ENCODE peak calls at places on chromosomes 6 and 20, in seven cellular contexts. One of them, this sample, is unnamed.

GRCh38 chr6:34964564-34964963 is 75.5 kb downstream of the ANKS1A start:
- DNase-seq in CD8-positive, alpha-beta T cell: no peak
- DNase-seq in heart right ventricle: no peak
- DNase-seq in OCI-LY7: no peak
- DNase-seq in H1: no peak
- DNase-seq in colonic mucosa: no peak
- DNase-seq in heart left ventricle: peak
- DNase-seq in this sample: no peak

GRCh38 chr6:44234101-44235090 is 11.0 kb downstream of the SLC29A1 start:
- DNase-seq in CD8-positive, alpha-beta T cell: no peak
- DNase-seq in heart right ventricle: peak
- DNase-seq in H1: no peak
- DNase-seq in OCI-LY7: peak
- DNase-seq in colonic mucosa: peak
- DNase-seq in heart left ventricle: peak
- DNase-seq in this sample: peak

GRCh38 chr6:169215201-169215661 is 38.4 kb downstream of the THBS2 start:
- DNase-seq in heart left ventricle: no peak
- DNase-seq in H1: no peak
- DNase-seq in heart right ventricle: no peak
- DNase-seq in colonic mucosa: peak
- DNase-seq in OCI-LY7: no peak
- DNase-seq in CD8-positive, alpha-beta T cell: no peak
- DNase-seq in this sample: no peak

GRCh38 chr20:49938173-49939163 is 2.3 kb downstream of the RNF114 start:
- DNase-seq in H1: no peak
- DNase-seq in OCI-LY7: no peak
- DNase-seq in colonic mucosa: peak
- DNase-seq in CD8-positive, alpha-beta T cell: no peak
- DNase-seq in heart left ventricle: peak
- DNase-seq in heart right ventricle: peak
- DNase-seq in this sample: peak

GRCh38 chr20:57474191-57474590 is 50.7 kb downstream of the CTCFL start:
- DNase-seq in H1: no peak
- DNase-seq in OCI-LY7: no peak
- DNase-seq in colonic mucosa: no peak
- DNase-seq in heart left ventricle: no peak
- DNase-seq in heart right ventricle: no peak
- DNase-seq in CD8-positive, alpha-beta T cell: no peak
- DNase-seq in this sample: no peak

GRCh38 chr6:131948692-131949614 is 2.2 kb downstream of the CCN2 start:
- DNase-seq in CD8-positive, alpha-beta T cell: no peak
- DNase-seq in OCI-LY7: no peak
- DNase-seq in heart right ventricle: no peak
- DNase-seq in heart left ventricle: no peak
- DNase-seq in colonic mucosa: no peak
- DNase-seq in H1: no peak
- DNase-seq in this sample: peak

GRCh38 chr6:135075018-135075417 is 20.4 kb upstream of the HBS1L start:
- DNase-seq in heart right ventricle: no peak
- DNase-seq in CD8-positive, alpha-beta T cell: no peak
- DNase-seq in heart left ventricle: no peak
- DNase-seq in H1: no peak
- DNase-seq in OCI-LY7: no peak
- DNase-seq in colonic mucosa: no peak
- DNase-seq in this sample: no peak

GRCh38 chr6:35280903-35281302 is 16.7 kb upstream of the DEF6 start:
- DNase-seq in OCI-LY7: no peak
- DNase-seq in CD8-positive, alpha-beta T cell: no peak
- DNase-seq in H1: no peak
- DNase-seq in colonic mucosa: no peak
- DNase-seq in heart right ventricle: no peak
- DNase-seq in heart left ventricle: no peak
- DNase-seq in this sample: no peak

GRCh38 chr6:116633685-116634084 is 17.4 kb downstream of the RSPH4A start:
- DNase-seq in CD8-positive, alpha-beta T cell: no peak
- DNase-seq in OCI-LY7: peak
- DNase-seq in H1: no peak
- DNase-seq in colonic mucosa: no peak
- DNase-seq in heart right ventricle: no peak
- DNase-seq in heart left ventricle: no peak
- DNase-seq in this sample: no peak

GRCh38 chr20:51217347-51218045 is 194.6 kb upstream of the KCNG1 start:
- DNase-seq in heart left ventricle: no peak
- DNase-seq in H1: no peak
- DNase-seq in OCI-LY7: no peak
- DNase-seq in CD8-positive, alpha-beta T cell: no peak
- DNase-seq in colonic mucosa: no peak
- DNase-seq in heart right ventricle: no peak
- DNase-seq in this sample: no peak

GRCh38 chr6:149431905-149432775 is 32.1 kb downstream of the SUMO4 start:
- DNase-seq in colonic mucosa: peak
- DNase-seq in heart right ventricle: peak
- DNase-seq in H1: peak
- DNase-seq in OCI-LY7: peak
- DNase-seq in heart left ventricle: peak
- DNase-seq in CD8-positive, alpha-beta T cell: peak
- DNase-seq in this sample: peak

DNA sequence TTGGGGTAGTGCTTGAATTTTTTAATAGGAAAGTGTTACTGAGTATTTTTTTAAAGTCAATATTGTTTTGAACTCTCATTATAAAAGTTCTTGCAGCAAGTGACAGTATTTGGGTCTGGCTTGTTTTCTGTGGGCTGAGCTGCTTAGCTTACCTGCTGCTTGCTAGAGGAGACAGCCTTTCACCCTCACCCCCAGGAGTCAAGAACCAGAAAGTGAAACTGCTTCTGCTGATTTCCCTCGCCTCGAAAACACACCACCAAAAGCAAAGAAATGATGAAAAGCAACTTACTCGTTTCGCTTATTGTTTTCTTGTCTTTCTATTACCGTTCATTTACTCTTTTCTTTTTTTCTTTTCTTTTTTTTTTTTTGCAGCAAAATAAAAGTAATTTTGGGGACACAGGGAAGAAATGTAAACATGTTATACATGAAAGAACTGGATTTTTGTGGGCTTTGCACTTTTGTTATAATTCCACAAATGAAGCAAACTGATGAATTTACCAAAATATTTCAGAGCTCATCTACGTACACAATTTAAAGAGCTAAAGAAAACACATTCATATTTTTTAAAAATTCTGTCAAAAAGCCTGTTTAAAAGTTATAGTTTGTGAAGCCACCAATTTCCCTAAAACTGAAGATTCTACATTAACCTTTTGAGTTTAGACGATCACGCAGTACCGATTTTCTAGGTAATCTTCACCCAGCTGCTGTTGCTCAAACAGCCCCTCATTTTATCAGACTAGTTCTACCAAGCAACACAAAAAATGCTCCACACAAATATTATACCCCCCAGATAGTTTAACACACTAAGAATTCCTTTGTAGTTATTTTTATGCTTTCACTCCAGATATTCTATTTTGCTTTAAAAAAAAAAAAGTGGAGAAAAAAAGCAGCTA is 1.7 kb downstream of the SCML4 start:
- DNase-seq in OCI-LY7: peak
- DNase-seq in heart left ventricle: no peak
- DNase-seq in H1: no peak
- DNase-seq in colonic mucosa: no peak
- DNase-seq in heart right ventricle: no peak
- DNase-seq in CD8-positive, alpha-beta T cell: peak
- DNase-seq in this sample: no peak
- H3K27ac ChIP-seq in OCI-LY7: no peak
- H3K27ac ChIP-seq in heart left ventricle: no peak
- H3K27ac ChIP-seq in H1: no peak
- H3K27ac ChIP-seq in colonic mucosa: no peak
- H3K27ac ChIP-seq in heart right ventricle: no peak
- H3K27ac ChIP-seq in CD8-positive, alpha-beta T cell: peak
- H3K27ac ChIP-seq in this sample: no peak

GRCh38 chr6:88383183-88383582 is 217.0 kb upstream of the CNR1 start:
- DNase-seq in heart right ventricle: no peak
- DNase-seq in colonic mucosa: no peak
- DNase-seq in CD8-positive, alpha-beta T cell: no peak
- DNase-seq in heart left ventricle: no peak
- DNase-seq in OCI-LY7: no peak
- DNase-seq in H1: no peak
- DNase-seq in this sample: no peak

GRCh38 chr6:88381289-88381642 is 215.1 kb upstream of the CNR1 start:
- DNase-seq in H1: no peak
- DNase-seq in heart left ventricle: no peak
- DNase-seq in colonic mucosa: no peak
- DNase-seq in heart right ventricle: no peak
- DNase-seq in CD8-positive, alpha-beta T cell: no peak
- DNase-seq in OCI-LY7: no peak
- DNase-seq in this sample: no peak

GRCh38 chr6:88380083-88380482 is 213.9 kb upstream of the CNR1 start:
- DNase-seq in heart right ventricle: peak
- DNase-seq in colonic mucosa: no peak
- DNase-seq in CD8-positive, alpha-beta T cell: no peak
- DNase-seq in H1: no peak
- DNase-seq in OCI-LY7: no peak
- DNase-seq in heart left ventricle: peak
- DNase-seq in this sample: peak

GRCh38 chr6:88378639-88379038 is 212.5 kb upstream of the CNR1 start:
- DNase-seq in colonic mucosa: no peak
- DNase-seq in OCI-LY7: no peak
- DNase-seq in heart left ventricle: no peak
- DNase-seq in H1: no peak
- DNase-seq in CD8-positive, alpha-beta T cell: no peak
- DNase-seq in heart right ventricle: no peak
- DNase-seq in this sample: no peak

GRCh38 chr6:88380618-88381288 is 214.6 kb upstream of the CNR1 start:
- DNase-seq in heart left ventricle: no peak
- DNase-seq in CD8-positive, alpha-beta T cell: no peak
- DNase-seq in H1: no peak
- DNase-seq in colonic mucosa: no peak
- DNase-seq in heart right ventricle: no peak
- DNase-seq in OCI-LY7: no peak
- DNase-seq in this sample: no peak
- H3K27ac ChIP-seq in heart left ventricle: no peak
- H3K27ac ChIP-seq in CD8-positive, alpha-beta T cell: no peak
- H3K27ac ChIP-seq in H1: no peak
- H3K27ac ChIP-seq in colonic mucosa: no peak
- H3K27ac ChIP-seq in heart right ventricle: no peak
- H3K27ac ChIP-seq in OCI-LY7: no peak
- H3K27ac ChIP-seq in this sample: no peak

GRCh38 chr20:366042-366718 is 14.4 kb upstream of the TRIB3 start:
- DNase-seq in CD8-positive, alpha-beta T cell: no peak
- DNase-seq in heart right ventricle: no peak
- DNase-seq in OCI-LY7: no peak
- DNase-seq in colonic mucosa: no peak
- DNase-seq in H1: no peak
- DNase-seq in heart left ventricle: no peak
- DNase-seq in this sample: no peak
- H3K27ac ChIP-seq in CD8-positive, alpha-beta T cell: no peak
- H3K27ac ChIP-seq in heart right ventricle: no peak
- H3K27ac ChIP-seq in OCI-LY7: no peak
- H3K27ac ChIP-seq in colonic mucosa: no peak
- H3K27ac ChIP-seq in H1: no peak
- H3K27ac ChIP-seq in heart left ventricle: no peak
- H3K27ac ChIP-seq in this sample: no peak

DNA sequence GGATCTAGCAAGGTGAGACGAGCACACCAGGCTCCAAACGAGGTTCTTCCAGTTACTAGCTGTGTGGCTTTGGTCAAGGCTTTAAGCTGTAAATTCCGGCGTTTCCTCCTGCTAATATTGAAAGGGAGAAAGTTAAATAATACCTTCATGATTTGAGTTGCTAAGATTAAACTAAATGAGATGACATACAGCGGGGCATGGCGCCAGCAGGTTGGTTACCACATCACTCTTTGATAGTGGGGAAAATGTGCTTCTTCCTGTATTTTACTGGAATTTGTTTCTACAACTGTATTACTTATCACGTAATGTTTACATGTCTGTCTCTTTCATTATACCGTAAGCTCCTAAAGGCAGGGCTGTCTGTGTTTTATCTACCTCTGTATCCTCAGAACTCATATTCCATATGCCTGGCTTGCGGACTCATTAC is 574 bp downstream of the PPIL1 start:
- DNase-seq in OCI-LY7: no peak
- DNase-seq in heart left ventricle: no peak
- DNase-seq in H1: no peak
- DNase-seq in heart right ventricle: peak
- DNase-seq in colonic mucosa: peak
- DNase-seq in CD8-positive, alpha-beta T cell: no peak
- DNase-seq in this sample: no peak
- H3K27ac ChIP-seq in OCI-LY7: peak
- H3K27ac ChIP-seq in heart left ventricle: peak
- H3K27ac ChIP-seq in H1: peak
- H3K27ac ChIP-seq in heart right ventricle: peak
- H3K27ac ChIP-seq in colonic mucosa: peak
- H3K27ac ChIP-seq in CD8-positive, alpha-beta T cell: peak
- H3K27ac ChIP-seq in this sample: no peak

DNA sequence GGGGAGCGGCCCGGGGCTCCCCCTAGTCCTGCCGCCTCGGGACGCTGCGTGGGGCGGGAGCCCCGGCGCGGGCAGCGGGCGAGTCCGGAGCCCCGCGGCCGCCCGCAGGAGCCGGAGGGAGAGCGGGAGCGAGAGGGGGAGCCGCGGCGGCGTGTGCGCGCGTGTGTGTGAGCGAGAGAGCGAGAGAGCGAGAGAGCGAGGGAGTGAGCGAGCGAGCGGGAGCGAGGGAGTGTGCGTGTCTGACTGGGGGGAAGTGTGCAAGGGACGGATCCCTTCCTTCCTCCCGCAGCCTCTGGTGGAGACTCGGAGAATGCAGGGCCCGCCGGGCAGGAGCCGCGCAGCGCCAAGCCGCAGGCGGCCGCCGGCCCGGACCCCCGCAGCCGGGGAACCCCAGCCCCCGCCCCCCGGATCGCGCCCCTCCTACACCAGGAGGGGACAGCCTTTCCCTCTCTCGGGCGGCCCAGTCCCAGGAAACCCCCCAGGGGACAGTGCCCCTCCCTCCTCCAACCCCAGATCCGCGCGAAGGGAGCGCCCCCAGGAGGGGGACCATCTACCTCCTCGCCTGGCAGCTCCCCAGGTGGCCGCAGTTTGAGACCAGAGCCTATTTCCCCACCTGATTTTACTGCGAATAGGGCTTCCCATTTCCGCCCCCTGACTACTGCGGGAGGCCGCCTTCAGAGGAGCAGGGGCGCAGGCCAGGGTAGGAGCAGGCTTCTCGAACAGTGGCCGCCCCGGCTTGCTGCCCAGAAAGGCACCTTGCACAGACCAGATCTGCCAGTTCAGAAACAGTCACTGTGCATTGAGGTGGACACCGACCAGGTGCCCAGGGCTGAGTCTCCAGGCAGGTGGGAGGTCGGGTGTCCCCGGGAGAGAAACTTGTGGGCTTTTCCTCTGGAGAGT is at the start of gene CDH22:
- DNase-seq in OCI-LY7: peak
- DNase-seq in heart left ventricle: peak
- DNase-seq in CD8-positive, alpha-beta T cell: peak
- DNase-seq in H1: no peak
- DNase-seq in colonic mucosa: no peak
- DNase-seq in heart right ventricle: peak
- DNase-seq in this sample: peak
- H3K27ac ChIP-seq in OCI-LY7: no peak
- H3K27ac ChIP-seq in heart left ventricle: no peak
- H3K27ac ChIP-seq in CD8-positive, alpha-beta T cell: no peak
- H3K27ac ChIP-seq in H1: no peak
- H3K27ac ChIP-seq in colonic mucosa: no peak
- H3K27ac ChIP-seq in heart right ventricle: no peak
- H3K27ac ChIP-seq in this sample: no peak